ENCODE peak calls at places on chromosomes 4 and X, in six cellular contexts. M, I, D, C, N and Q are unnamed samples. For H3K36me3 and H3K4me1, the result is how much of the 10 kb centered on the place peaks cover.

GRCh38 chr4:94454405-94454804 is 2.7 kb downstream of the PDLIM5 start:
- DNase-seq in M (no peak), N (no peak), I (no peak), C (no peak), D (no peak), Q (no peak)

GRCh38 chrX:30935985-30936384 is 46.9 kb upstream of the TAB3 start:
- DNase-seq in C (no peak), D (peak), I (peak), M (no peak), N (no peak), Q (peak)

GRCh38 chrX:47145408-47146120 is 543 bp downstream of the RBM10 start:
- DNase-seq in N (no peak), I (no peak), C (no peak), M (peak), D (no peak), Q (no peak)

GRCh38 chrX:50211510-50211909 is 6.9 kb downstream of the CCNB3 start:
- DNase-seq in I (no peak), C (no peak), N (no peak), D (peak), M (no peak), Q (no peak)

GRCh38 chrX:20397587-20397986 is 130.9 kb upstream of the RPS6KA3 start:
- DNase-seq in C (no peak), N (no peak), I (no peak), D (peak), M (no peak), Q (no peak)

GRCh38 chr4:148065069-148065468 is 333.2 kb downstream of the ARHGAP10 start:
- DNase-seq in M (no peak), C (no peak), D (no peak), I (no peak), N (no peak), Q (no peak)

GRCh38 chr4:67522851-67523671 is 22.2 kb downstream of the CENPC start:
- DNase-seq in D (no peak), N (no peak), C (no peak), M (no peak), I (no peak), Q (no peak)

GRCh38 chr4:91935217-91935616 is 368.5 kb upstream of the GRID2 start:
- DNase-seq in I (no peak), D (no peak), M (no peak), N (no peak), C (no peak), Q (no peak)

GRCh38 chr4:119726505-119726904 is 97.9 kb upstream of the PDE5A start:
- DNase-seq in D (no peak), I (no peak), C (no peak), M (no peak), N (no peak), Q (no peak)

GRCh38 chr4:145497199-145498149 is 15.8 kb downstream of the SMAD1 start:
- DNase-seq in D (no peak), M (no peak), C (no peak), N (no peak), I (no peak), Q (no peak)

GRCh38 chr4:87911252-87911774 is 64.2 kb upstream of the SPP1 start:
- DNase-seq in D (no peak), N (no peak), M (no peak), C (peak), I (no peak), Q (no peak)

GRCh38 chr4:93617596-93617995 is 211.0 kb upstream of the ATOH1 start:
- DNase-seq in D (no peak), C (no peak), I (no peak), M (no peak), N (no peak), Q (no peak)

GRCh38 chrX:25998687-25999086 is 139.5 kb upstream of the MAGEB18 start:
- DNase-seq in I (no peak), C (no peak), N (no peak), M (no peak), D (no peak), Q (no peak)

GRCh38 chr4:169807934-169808333 is 50.2 kb upstream of the HPF1 start:
- DNase-seq in C (no peak), N (no peak), M (no peak), D (no peak), I (no peak), Q (no peak)

GRCh38 chr4:144787365-144788263 is 141.7 kb downstream of the HHIP start:
- DNase-seq in C (peak), M (no peak), I (no peak), N (no peak), D (peak), Q (no peak)

GRCh38 chr4:40622913-40623312 is 6.8 kb downstream of the RBM47 start:
- DNase-seq in C (no peak), I (no peak), N (peak), D (no peak), M (no peak), Q (no peak)

GRCh38 chrX:38717871-38718270 is 83.4 kb upstream of the MID1IP1 start:
- DNase-seq in D (peak), M (no peak), I (no peak), C (peak), N (no peak), Q (no peak)

GRCh38 chr4:30402276-30402675 is 317.9 kb upstream of the PCDH7 start:
- DNase-seq in M (no peak), C (no peak), N (no peak), D (no peak), I (no peak), Q (no peak)

GRCh38 chr4:3283483-3283882 is 9.3 kb upstream of the RGS12 start:
- DNase-seq in N (no peak), I (no peak), M (no peak), C (no peak), D (no peak), Q (no peak)

GRCh38 chr4:121726642-121727268 is 30.0 kb upstream of the ANXA5 start:
- DNase-seq in C (peak), D (peak), N (no peak), M (no peak), I (no peak), Q (no peak)

GRCh38 chrX:41935827-41936226 is 12.5 kb upstream of the CASK start:
- DNase-seq in N (no peak), C (no peak), M (no peak), I (no peak), D (no peak), Q (no peak)

GRCh38 chrX:150577174-150577573 is 8.8 kb downstream of the MTM1 start:
- DNase-seq in M (no peak), C (no peak), I (no peak), N (no peak), D (no peak), Q (no peak)

GRCh38 chrX:21757960-21758359 is at the start of gene SMPX:
- DNase-seq in I (no peak), C (no peak), M (no peak), N (no peak), D (no peak), Q (no peak)

GRCh38 chrX:118254611-118255010 is 91.3 kb upstream of the WDR44 start:
- DNase-seq in D (peak), C (peak), I (peak), N (peak), M (peak), Q (no peak)

GRCh38 chr4:110294165-110294564 is 95.8 kb upstream of the ELOVL6 start:
- DNase-seq in M (no peak), C (no peak), I (no peak), D (no peak), N (no peak), Q (no peak)

GRCh38 chr4:153452661-153453378 is 13.3 kb upstream of the TMEM131L start:
- DNase-seq in D (no peak), N (peak), I (no peak), C (no peak), M (no peak), Q (no peak)

GRCh38 chr4:30870513-30870912 is 150.3 kb downstream of the PCDH7 start:
- DNase-seq in N (no peak), I (no peak), M (no peak), C (peak), D (no peak), Q (no peak)

GRCh38 chr4:174828845-174829701 is at the start of gene GLRA3:
- DNase-seq in I (peak), M (peak), C (peak), D (peak), N (peak), Q (peak)

GRCh38 chrX:2401590-2402360 is 99.0 kb downstream of the DHRSX start:
- DNase-seq in N (peak), M (no peak), D (no peak), I (no peak), C (no peak), Q (no peak)

GRCh38 chr4:116953947-116954346 is 131.4 kb downstream of the TRAM1L1 start:
- DNase-seq in M (no peak), C (no peak), N (no peak), D (no peak), I (no peak), Q (no peak)

GRCh38 chr4:30429813-30430466 is 290.2 kb upstream of the PCDH7 start:
- DNase-seq in M (no peak), N (no peak), C (no peak), D (no peak), I (no peak), Q (no peak)

GRCh38 chr4:2301806-2302205 is 39.9 kb upstream of the MXD4 start:
- DNase-seq in I (no peak), N (no peak), D (no peak), M (peak), C (no peak), Q (peak)

GRCh38 chrX:16851827-16852226 is 18.3 kb downstream of the RBBP7 start:
- DNase-seq in M (no peak), I (no peak), D (no peak), C (no peak), N (no peak), Q (no peak)

GRCh38 chrX:16853537-16853936 is 16.6 kb downstream of the RBBP7 start:
- DNase-seq in N (no peak), D (no peak), C (no peak), I (no peak), M (no peak), Q (no peak)

GRCh38 chrX:16856744-16857143 is 13.4 kb downstream of the RBBP7 start:
- DNase-seq in I (no peak), D (no peak), C (no peak), N (no peak), M (no peak), Q (no peak)

GRCh38 chrX:16852617-16853179 is 17.5 kb downstream of the RBBP7 start:
- DNase-seq in D (no peak), I (no peak), N (no peak), M (no peak), C (no peak), Q (no peak)

GRCh38 chrX:16855363-16856075 is 14.6 kb downstream of the RBBP7 start:
- DNase-seq in I (no peak), D (no peak), C (no peak), M (no peak), N (no peak), Q (no peak)
- H3K36me3 ChIP-seq in I (under half), D (under half), C (under half), M (under half), N (under half), Q (under half)

DNA sequence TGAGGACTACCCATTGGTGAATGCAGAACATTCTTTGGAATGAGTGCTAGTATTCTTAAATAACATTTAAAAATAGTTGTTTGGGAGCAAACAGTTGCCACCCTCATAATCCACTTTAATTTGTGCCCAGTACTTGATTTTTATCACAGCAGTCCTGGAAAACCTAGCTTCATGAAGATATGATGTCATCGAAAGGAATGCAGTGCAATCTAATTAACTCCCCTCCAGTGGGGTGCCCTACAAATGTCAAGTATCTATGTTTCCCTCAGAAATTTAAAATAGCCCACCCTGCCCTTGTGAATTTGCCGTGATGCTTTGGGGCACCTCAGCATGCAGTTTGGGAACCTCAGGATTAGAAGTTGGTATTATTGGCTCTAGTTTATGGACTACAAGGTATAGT is 5.4 kb downstream of the RAB9A start:
- DNase-seq in C (no peak), I (no peak), D (no peak), M (no peak), N (no peak), Q (no peak)
- H3K4me1 ChIP-seq in C (under half), I (under half), D (under half), M (under half), N (under half), Q (under half)

GRCh38 chr4:73104695-73105094 is 35.2 kb upstream of the COX18 start:
- DNase-seq in C (no peak), N (no peak), M (no peak), I (no peak), D (no peak), Q (no peak)

GRCh38 chr4:73103799-73104503 is 34.4 kb upstream of the COX18 start:
- DNase-seq in D (no peak), N (no peak), C (no peak), I (no peak), M (no peak), Q (no peak)

DNA sequence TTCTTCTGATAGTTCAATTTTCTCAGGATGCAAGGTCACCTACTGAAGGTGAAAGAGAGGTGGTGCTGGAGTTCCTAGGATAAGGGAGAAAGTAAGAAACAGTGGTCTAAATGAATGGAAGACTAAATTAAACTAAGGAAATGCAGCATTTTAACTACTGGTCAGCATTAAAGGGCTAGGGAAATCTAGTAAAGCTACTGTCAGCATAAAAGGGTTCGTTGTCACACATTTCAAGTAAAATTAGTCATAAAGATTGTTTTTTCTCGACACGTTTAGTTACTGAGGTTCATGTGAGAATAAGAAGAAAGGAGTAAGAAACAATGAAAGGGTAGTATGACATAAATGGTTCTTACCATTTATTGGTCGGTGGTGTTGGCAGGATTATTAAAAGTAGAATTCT is 40.0 kb upstream of the COX18 start:
- DNase-seq in M (no peak), C (no peak), N (no peak), I (no peak), D (no peak), Q (no peak)
- H3K36me3 ChIP-seq in M (under half), C (under half), N (under half), I (half or more), D (under half), Q (under half)

GRCh38 chrX:115534383-115534782 is 26.6 kb upstream of the PLS3 start:
- DNase-seq in I (no peak), D (no peak), M (no peak), N (no peak), C (no peak), Q (no peak)
- H3K4me1 ChIP-seq in I (under half), D (under half), M (under half), N (under half), C (under half), Q (under half)

GRCh38 chr4:78165758-78166157 is 108.6 kb downstream of the FRAS1 start:
- DNase-seq in M (no peak), D (no peak), I (no peak), N (no peak), C (no peak), Q (no peak)

GRCh38 chr4:78166582-78166981 is 109.5 kb downstream of the FRAS1 start:
- DNase-seq in M (no peak), D (no peak), N (no peak), I (no peak), C (peak), Q (no peak)

GRCh38 chr4:78167510-78167909 is 110.4 kb downstream of the FRAS1 start:
- DNase-seq in D (no peak), M (no peak), C (no peak), N (no peak), I (no peak), Q (no peak)

GRCh38 chr4:78169728-78170127 is 112.6 kb downstream of the FRAS1 start:
- DNase-seq in C (no peak), N (no peak), I (no peak), D (no peak), M (no peak), Q (no peak)

DNA sequence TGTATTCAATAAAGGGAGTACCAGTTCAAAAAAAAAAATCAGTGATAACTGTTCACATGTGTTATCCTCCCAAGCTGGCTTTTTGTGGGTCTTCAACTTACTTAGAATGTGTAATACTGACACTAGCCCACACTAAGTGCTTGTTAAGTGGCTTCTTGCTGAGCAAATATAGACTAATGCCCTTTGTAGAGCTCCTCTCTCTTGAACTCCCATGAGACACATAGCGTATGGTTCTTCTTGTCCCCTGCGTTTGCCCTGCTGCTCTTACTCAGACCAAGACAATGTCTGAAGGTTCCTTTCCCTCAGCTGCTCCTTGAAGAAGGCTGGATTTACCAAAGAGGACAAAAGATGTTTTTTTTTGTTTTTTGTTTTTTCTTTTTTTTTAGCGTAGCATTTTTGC is 110.9 kb downstream of the FRAS1 start:
- DNase-seq in C (no peak), I (no peak), M (no peak), N (no peak), D (no peak), Q (no peak)
- H3K36me3 ChIP-seq in C (under half), I (under half), M (under half), N (under half), D (under half), Q (under half)

GRCh38 chr4:184476660-184477059 is 2.3 kb upstream of the IRF2 start:
- DNase-seq in D (no peak), M (no peak), N (no peak), C (no peak), I (no peak), Q (no peak)
- H3K4me1 ChIP-seq in D (under half), M (under half), N (under half), C (under half), I (under half), Q (under half)

DNA sequence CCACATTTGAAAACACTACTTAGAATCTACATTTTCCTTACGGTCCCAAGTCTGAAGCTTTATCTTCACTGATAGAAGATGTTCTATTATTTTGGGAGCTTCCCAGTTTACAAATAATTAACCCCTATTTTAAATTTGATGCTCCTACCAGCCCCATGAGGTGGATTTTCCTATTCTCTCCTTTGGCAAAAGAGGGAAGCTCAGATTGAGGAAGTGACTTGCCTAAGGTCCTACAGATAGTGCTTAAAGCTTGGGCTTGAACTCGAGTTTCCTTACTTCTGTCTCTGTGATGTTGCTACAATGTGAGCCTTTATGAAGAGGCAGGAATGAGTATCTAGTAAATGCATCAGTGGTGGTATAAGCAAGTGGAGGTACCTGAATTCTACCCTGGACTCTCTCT is 27.5 kb downstream of the HEPH start:
- DNase-seq in D (no peak), I (no peak), N (no peak), M (no peak), C (no peak), Q (no peak)
- H3K36me3 ChIP-seq in D (under half), I (under half), N (under half), M (under half), C (under half), Q (under half)

GRCh38 chrX:45758319-45758718 is 557.6 kb upstream of the DIPK2B start:
- DNase-seq in N (no peak), M (peak), C (peak), D (no peak), I (peak), Q (no peak)

GRCh38 chrX:45757272-45757671 is 556.6 kb upstream of the DIPK2B start:
- DNase-seq in D (no peak), C (no peak), M (no peak), N (no peak), I (no peak), Q (no peak)

GRCh38 chrX:45756562-45756961 is 555.9 kb upstream of the DIPK2B start:
- DNase-seq in D (no peak), N (no peak), M (peak), C (no peak), I (no peak), Q (no peak)

GRCh38 chrX:45760187-45760742 is 559.6 kb upstream of the DIPK2B start:
- DNase-seq in M (no peak), C (no peak), D (no peak), I (no peak), N (no peak), Q (no peak)

GRCh38 chrX:45758738-45759397 is 558.2 kb upstream of the DIPK2B start:
- DNase-seq in N (no peak), I (no peak), D (no peak), C (peak), M (peak), Q (no peak)
- H3K4me1 ChIP-seq in N (under half), I (under half), D (under half), C (half or more), M (under half), Q (under half)